ENCODE peak calls at places on chromosomes 11 and 22, in eight cellular contexts. B, Y, F, W, S, H, R and Q are unnamed samples. For H3K4me1, the result is how much of the 10 kb centered on the place peaks cover.

GRCh38 chr11:102530558-102530957 is at the start of gene MMP7:
- DNase-seq in B (peak), Y (peak), F (no peak), W (no peak), S (no peak), H (no peak), R (no peak), Q (no peak)

GRCh38 chr11:48018561-48019229 is 38.3 kb downstream of the PTPRJ start:
- DNase-seq in B (no peak), Y (peak), F (no peak), W (no peak), S (no peak), H (no peak), R (no peak), Q (no peak)

GRCh38 chr22:17164392-17165024 is 5.4 kb upstream of the HDHD5 start:
- DNase-seq in B (no peak), Y (no peak), F (no peak), W (peak), S (no peak), H (no peak), R (no peak), Q (no peak)

GRCh38 chr11:130831506-130832385 is 84.5 kb downstream of the SNX19 start:
- DNase-seq in B (peak), Y (peak), F (no peak), W (no peak), S (no peak), H (no peak), R (no peak), Q (no peak)

GRCh38 chr11:99020324-99021225 is at the start of gene CNTN5:
- DNase-seq in B (peak), Y (peak), F (peak), W (no peak), S (no peak), H (no peak), R (no peak), Q (peak)

GRCh38 chr11:19766206-19766605 is 53.6 kb downstream of the NAV2 start:
- DNase-seq in B (no peak), Y (no peak), F (no peak), W (no peak), S (no peak), H (no peak), R (no peak), Q (no peak)

GRCh38 chr11:14182833-14183340 is 176.1 kb downstream of the RRAS2 start:
- DNase-seq in B (no peak), Y (no peak), F (no peak), W (no peak), S (no peak), H (no peak), R (no peak), Q (no peak)

GRCh38 chr11:117188620-117189081 is 10.1 kb downstream of the SIDT2 start:
- DNase-seq in B (no peak), Y (no peak), F (no peak), W (no peak), S (no peak), H (no peak), R (no peak), Q (no peak)

GRCh38 chr11:117909611-117910382 is 19.4 kb downstream of the TMPRSS13 start:
- DNase-seq in B (no peak), Y (no peak), F (no peak), W (no peak), S (no peak), H (no peak), R (no peak), Q (no peak)

GRCh38 chr22:50600967-50601668 is 525 bp downstream of the MAPK8IP2 start:
- DNase-seq in B (no peak), Y (no peak), F (no peak), W (no peak), S (no peak), H (no peak), R (no peak), Q (no peak)

GRCh38 chr11:118677977-118678376 is 1.5 kb downstream of the TREH start:
- DNase-seq in B (no peak), Y (no peak), F (no peak), W (no peak), S (no peak), H (no peak), R (no peak), Q (no peak)

GRCh38 chr11:47592276-47592675 is 1.9 kb downstream of the C1QTNF4 start:
- DNase-seq in B (no peak), Y (no peak), F (no peak), W (no peak), S (no peak), H (no peak), R (no peak), Q (no peak)

GRCh38 chr22:49218142-49218541 is 609.5 kb downstream of the BRD1 start:
- DNase-seq in B (no peak), Y (no peak), F (no peak), W (no peak), S (no peak), H (no peak), R (no peak), Q (no peak)

GRCh38 chr22:48753752-48754517 is 1073.7 kb downstream of the BRD1 start:
- DNase-seq in B (no peak), Y (no peak), F (no peak), W (no peak), S (peak), H (no peak), R (no peak), Q (no peak)

GRCh38 chr22:30305519-30305905 is 16.2 kb upstream of the CASTOR1 start:
- DNase-seq in B (no peak), Y (no peak), F (peak), W (no peak), S (peak), H (peak), R (no peak), Q (peak)

GRCh38 chr11:106152013-106152412 is 74.6 kb downstream of the AASDHPPT start:
- DNase-seq in B (peak), Y (no peak), F (no peak), W (no peak), S (no peak), H (no peak), R (no peak), Q (no peak)

GRCh38 chr22:43535741-43536140 is 123.9 kb downstream of the MPPED1 start:
- DNase-seq in B (no peak), Y (no peak), F (no peak), W (no peak), S (no peak), H (no peak), R (no peak), Q (no peak)

GRCh38 chr11:3223932-3224729 is 5.5 kb upstream of the MRGPRG start:
- DNase-seq in B (no peak), Y (no peak), F (no peak), W (no peak), S (no peak), H (no peak), R (no peak), Q (no peak)

GRCh38 chr11:17238377-17238776 is 30.6 kb upstream of the PIK3C2A start:
- DNase-seq in B (peak), Y (peak), F (no peak), W (no peak), S (peak), H (no peak), R (no peak), Q (no peak)

GRCh38 chr11:119175493-119176077 is 7.1 kb downstream of the NLRX1 start:
- DNase-seq in B (peak), Y (no peak), F (no peak), W (no peak), S (no peak), H (no peak), R (no peak), Q (no peak)

GRCh38 chr11:120722539-120722938 is 211.0 kb downstream of the GRIK4 start:
- DNase-seq in B (no peak), Y (no peak), F (no peak), W (no peak), S (no peak), H (no peak), R (no peak), Q (no peak)

GRCh38 chr22:23219787-23220484 is 39.6 kb downstream of the BCR start:
- DNase-seq in B (peak), Y (peak), F (no peak), W (no peak), S (no peak), H (no peak), R (no peak), Q (no peak)

GRCh38 chr11:76329983-76330382 is 50.9 kb downstream of the THAP12 start:
- DNase-seq in B (no peak), Y (no peak), F (no peak), W (no peak), S (no peak), H (no peak), R (no peak), Q (no peak)

GRCh38 chr22:27438271-27438980 is 363.1 kb downstream of the MN1 start:
- DNase-seq in B (peak), Y (no peak), F (no peak), W (no peak), S (no peak), H (no peak), R (no peak), Q (no peak)

GRCh38 chr11:127274328-127274676 is 273.7 kb upstream of the KIRREL3 start:
- DNase-seq in B (peak), Y (no peak), F (no peak), W (no peak), S (no peak), H (no peak), R (no peak), Q (no peak)

GRCh38 chr22:40077646-40078016 is 82.9 kb downstream of the FAM83F start:
- DNase-seq in B (no peak), Y (no peak), F (no peak), W (no peak), S (no peak), H (no peak), R (no peak), Q (no peak)

GRCh38 chr11:66316849-66317251 is at the start of gene CD248:
- DNase-seq in B (no peak), Y (no peak), F (peak), W (no peak), S (no peak), H (peak), R (no peak), Q (peak)

GRCh38 chr11:975824-976223 is 50.2 kb downstream of the AP2A2 start:
- DNase-seq in B (no peak), Y (no peak), F (no peak), W (no peak), S (no peak), H (no peak), R (no peak), Q (no peak)

GRCh38 chr22:28345304-28345703 is 334.3 kb downstream of the TTC28 start:
- DNase-seq in B (no peak), Y (no peak), F (no peak), W (no peak), S (peak), H (no peak), R (no peak), Q (peak)

GRCh38 chr11:17613428-17613962 is 66.4 kb downstream of the OTOG start:
- DNase-seq in B (no peak), Y (no peak), F (no peak), W (no peak), S (no peak), H (no peak), R (no peak), Q (no peak)

GRCh38 chr22:26409705-26410376 is 19.2 kb upstream of the ASPHD2 start:
- DNase-seq in B (no peak), Y (no peak), F (no peak), W (no peak), S (no peak), H (no peak), R (no peak), Q (no peak)

GRCh38 chr22:37601203-37601539 is 7.5 kb upstream of the GGA1 start:
- DNase-seq in B (no peak), Y (no peak), F (no peak), W (no peak), S (no peak), H (no peak), R (no peak), Q (no peak)
- H3K4me3 ChIP-seq in B (no peak), Y (peak), F (no peak), W (no peak), S (no peak), H (no peak), R (no peak), Q (no peak)

DNA sequence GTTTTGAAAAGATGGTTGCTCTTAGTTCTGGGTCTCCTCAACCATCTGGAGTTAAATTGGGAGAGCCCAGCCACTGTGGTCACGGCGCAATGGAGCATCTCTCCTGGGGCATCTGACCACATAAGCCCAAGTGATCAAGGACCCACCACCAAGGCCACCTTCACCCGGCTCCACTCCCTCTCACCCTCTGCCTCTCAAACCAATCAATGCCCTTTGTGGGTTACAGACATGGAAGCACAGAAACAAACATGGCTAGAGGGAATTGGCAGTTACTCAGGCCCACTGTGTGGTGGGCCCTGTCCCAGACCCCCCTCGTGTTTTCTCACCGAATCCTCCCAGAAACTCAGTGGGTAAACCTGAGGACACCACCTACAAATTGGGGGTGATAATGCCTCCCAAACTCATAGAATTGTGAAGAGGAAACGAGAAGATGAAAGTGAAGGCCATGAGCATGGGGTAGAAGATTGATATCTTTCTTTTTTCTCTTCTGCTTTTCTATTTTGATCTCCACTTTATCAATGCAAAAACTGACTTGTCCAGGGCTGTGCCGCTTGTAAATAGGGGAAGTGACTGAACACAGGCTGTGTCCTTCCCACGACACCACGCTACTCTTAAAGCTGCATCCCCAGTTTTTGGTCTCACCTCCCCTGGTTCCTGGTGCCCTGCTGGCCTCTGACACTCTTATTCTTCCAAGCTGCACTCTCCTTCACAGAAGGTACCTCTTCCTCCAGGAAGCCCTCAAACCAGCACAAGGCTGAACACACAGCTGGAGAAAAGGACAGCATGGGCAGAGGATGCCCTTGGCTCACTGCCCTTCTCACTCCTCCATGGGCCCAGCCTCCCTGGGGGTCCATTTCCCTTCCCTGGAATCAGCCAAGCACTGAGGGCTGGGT is 52.0 kb downstream of the IRAG1 start:
- DNase-seq in B (no peak), Y (no peak), F (no peak), W (no peak), S (no peak), H (no peak), R (no peak), Q (no peak)
- H3K4me1 ChIP-seq in B (under half), Y (under half), F (under half), W (half or more), S (under half), H (under half), R (under half), Q (under half)

GRCh38 chr11:133581091-133581490 is 48.8 kb upstream of the OPCML start:
- DNase-seq in B (no peak), Y (no peak), F (no peak), W (no peak), S (no peak), H (no peak), R (no peak), Q (no peak)

GRCh38 chr11:133579165-133580031 is 47.1 kb upstream of the OPCML start:
- DNase-seq in B (no peak), Y (no peak), F (no peak), W (no peak), S (no peak), H (no peak), R (no peak), Q (no peak)

GRCh38 chr11:133582731-133583130 is 50.4 kb upstream of the OPCML start:
- DNase-seq in B (no peak), Y (no peak), F (no peak), W (no peak), S (no peak), H (no peak), R (no peak), Q (no peak)

GRCh38 chr11:133576351-133576750 is 44.0 kb upstream of the OPCML start:
- DNase-seq in B (no peak), Y (no peak), F (no peak), W (no peak), S (no peak), H (no peak), R (no peak), Q (peak)

GRCh38 chr11:133577403-133577802 is 45.1 kb upstream of the OPCML start:
- DNase-seq in B (no peak), Y (no peak), F (no peak), W (no peak), S (no peak), H (no peak), R (no peak), Q (no peak)
- TF ChIP-seq CTCF in B (no peak), Y (no peak), F (no peak), W (no peak), S (no peak), H (no peak), R (no peak), Q (no peak)

DNA sequence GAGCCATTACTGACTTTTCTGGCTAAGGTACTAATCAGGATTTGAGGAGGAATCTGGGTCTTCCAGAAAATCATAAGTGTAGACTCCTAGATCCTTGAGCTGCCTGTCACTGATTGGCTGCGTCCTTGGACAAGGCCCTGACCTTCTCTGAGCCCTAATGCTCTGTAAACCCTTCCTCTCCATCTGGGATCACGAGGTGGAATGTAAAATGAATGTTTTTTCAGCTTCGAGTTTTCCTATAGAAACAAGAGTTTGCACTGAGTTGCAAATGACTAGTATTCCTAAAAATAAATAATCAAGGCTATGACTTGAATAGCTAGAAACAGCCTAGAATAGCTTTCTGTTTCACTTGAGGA is 1.1 kb upstream of the DIXDC1 start:
- DNase-seq in B (no peak), Y (no peak), F (no peak), W (no peak), S (no peak), H (no peak), R (no peak), Q (no peak)
- H3K4me3 ChIP-seq in B (peak), Y (no peak), F (peak), W (no peak), S (no peak), H (no peak), R (no peak), Q (no peak)

GRCh38 chr11:128524172-128524571 is 63.2 kb downstream of the ETS1 start:
- DNase-seq in B (no peak), Y (no peak), F (no peak), W (no peak), S (no peak), H (no peak), R (no peak), Q (no peak)

GRCh38 chr11:128523616-128524015 is 63.7 kb downstream of the ETS1 start:
- DNase-seq in B (peak), Y (no peak), F (no peak), W (no peak), S (no peak), H (no peak), R (no peak), Q (no peak)

GRCh38 chr11:128527046-128527445 is 60.3 kb downstream of the ETS1 start:
- DNase-seq in B (no peak), Y (no peak), F (no peak), W (no peak), S (no peak), H (no peak), R (no peak), Q (no peak)

GRCh38 chr11:128522943-128523518 is 64.3 kb downstream of the ETS1 start:
- DNase-seq in B (no peak), Y (no peak), F (no peak), W (no peak), S (no peak), H (no peak), R (no peak), Q (no peak)

DNA sequence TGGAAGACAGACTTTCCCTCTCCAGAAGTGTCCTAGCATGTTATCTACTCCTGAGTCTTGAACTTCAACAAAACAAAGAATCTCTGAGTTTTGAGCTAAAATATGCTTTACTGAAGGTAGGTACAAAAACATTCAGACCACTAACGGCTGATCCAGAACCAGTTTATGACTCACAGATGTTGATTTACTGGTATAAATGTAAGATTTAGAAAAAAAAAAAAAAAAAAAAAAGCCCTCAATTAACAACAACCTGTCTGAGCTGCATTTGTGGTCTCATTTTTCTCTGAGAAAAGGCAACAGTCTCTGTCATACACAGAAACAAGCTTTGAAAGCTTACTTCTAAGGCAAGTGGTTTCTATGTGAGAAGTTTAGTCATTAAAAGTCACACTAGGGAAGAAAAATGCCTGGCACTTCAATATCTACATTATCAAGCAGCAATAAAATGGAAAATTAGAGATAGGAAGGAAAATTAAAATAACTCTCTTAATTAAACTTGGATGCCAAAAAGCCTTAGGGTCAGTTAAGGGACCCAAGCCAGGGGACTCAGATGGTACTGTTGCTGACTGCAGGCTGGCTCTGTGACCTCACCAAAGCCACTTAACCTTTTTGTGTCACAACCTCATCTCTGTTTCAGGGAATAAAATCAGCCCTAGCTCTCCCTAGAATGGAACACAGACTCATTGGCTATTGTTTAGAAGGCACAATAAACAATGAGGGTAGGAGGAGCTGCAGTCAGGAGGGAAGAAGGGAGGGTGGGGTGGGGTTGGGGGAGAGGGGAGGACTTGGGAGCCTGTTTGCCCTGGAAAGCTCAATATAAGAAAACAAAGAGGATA is 61.7 kb downstream of the ETS1 start:
- DNase-seq in B (peak), Y (no peak), F (no peak), W (no peak), S (no peak), H (no peak), R (no peak), Q (no peak)
- H3K4me1 ChIP-seq in B (half or more), Y (under half), F (half or more), W (under half), S (under half), H (under half), R (under half), Q (under half)